ENCODE peak calls at places on chromosomes 1 and 21, in four cellular contexts. Y, L, N and B are unnamed samples.
A peak's percentile ranks its signal among the peaks of the same experiment; 100 is the strongest.

GRCh38 chr1:15150376-15150775 is 3.2 kb upstream of the TMEM51 start:
- DNase-seq in Y (no peak), L (no peak), N (no peak), B (no peak)

GRCh38 chr1:218642033-218642954 is 297.2 kb downstream of the TGFB2 start:
- DNase-seq in Y (no peak), L (no peak), N (peak; percentile 72), B (no peak)

GRCh38 chr1:35533596-35533995 is 23.6 kb downstream of the KIAA0319L start:
- DNase-seq in Y (no peak), L (no peak), N (no peak), B (no peak)

GRCh38 chr1:226882187-226882586 is 11.8 kb downstream of the PSEN2 start:
- DNase-seq in Y (no peak), L (no peak), N (peak; percentile 16), B (no peak)

GRCh38 chr21:17802568-17802967 is 16.6 kb downstream of the C21orf91 start:
- DNase-seq in Y (no peak), L (peak; percentile 34), N (peak; percentile 31), B (no peak)

GRCh38 chr1:26772687-26773086 is 15.1 kb upstream of the PIGV start:
- DNase-seq in Y (no peak), L (no peak), N (peak; percentile 91), B (peak; percentile 91)

GRCh38 chr1:247385283-247385682 is 30.7 kb upstream of the NLRP3 start:
- DNase-seq in Y (no peak), L (no peak), N (no peak), B (no peak)

GRCh38 chr1:69947837-69948236 is 257.5 kb downstream of the LRRC40 start:
- DNase-seq in Y (no peak), L (no peak), N (no peak), B (no peak)

GRCh38 chr1:1090424-1091343 is 16.6 kb upstream of the RNF223 start:
- DNase-seq in Y (no peak), L (no peak), N (no peak), B (no peak)

GRCh38 chr1:13478687-13479086 is 35.1 kb downstream of the LRRC38 start:
- DNase-seq in Y (no peak), L (no peak), N (no peak), B (no peak)

GRCh38 chr1:19640363-19641316 is 3.5 kb upstream of the NBL1 start:
- DNase-seq in Y (peak; percentile 88), L (peak; percentile 91), N (no peak), B (peak; percentile 66)

GRCh38 chr1:145706282-145706681 is 886 bp downstream of the PDZK1 start:
- DNase-seq in Y (no peak), L (no peak), N (no peak), B (no peak)

GRCh38 chr1:115332813-115333608 is 5.0 kb downstream of the NGF start:
- DNase-seq in Y (peak; percentile 38), L (no peak), N (peak; percentile 88), B (peak; percentile 50)

GRCh38 chr1:217660353-217661062 is 29.4 kb downstream of the SPATA17 start:
- DNase-seq in Y (peak; percentile 49), L (no peak), N (peak; percentile 92), B (peak; percentile 12)

GRCh38 chr1:10105484-10105883 is 72.7 kb downstream of the UBE4B start:
- DNase-seq in Y (no peak), L (no peak), N (no peak), B (no peak)

GRCh38 chr1:164561007-164561406 is 2.0 kb downstream of the PBX1 start:
- DNase-seq in Y (no peak), L (no peak), N (peak; percentile 23), B (no peak)

GRCh38 chr1:164563821-164564251 is 4.9 kb downstream of the PBX1 start:
- DNase-seq in Y (no peak), L (no peak), N (peak; percentile 52), B (no peak)

GRCh38 chr1:164562947-164563346 is 4.0 kb downstream of the PBX1 start:
- DNase-seq in Y (no peak), L (no peak), N (peak; percentile 20), B (no peak)

GRCh38 chr1:164561461-164561860 is 2.5 kb downstream of the PBX1 start:
- DNase-seq in Y (no peak), L (no peak), N (peak; percentile 51), B (no peak)

DNA sequence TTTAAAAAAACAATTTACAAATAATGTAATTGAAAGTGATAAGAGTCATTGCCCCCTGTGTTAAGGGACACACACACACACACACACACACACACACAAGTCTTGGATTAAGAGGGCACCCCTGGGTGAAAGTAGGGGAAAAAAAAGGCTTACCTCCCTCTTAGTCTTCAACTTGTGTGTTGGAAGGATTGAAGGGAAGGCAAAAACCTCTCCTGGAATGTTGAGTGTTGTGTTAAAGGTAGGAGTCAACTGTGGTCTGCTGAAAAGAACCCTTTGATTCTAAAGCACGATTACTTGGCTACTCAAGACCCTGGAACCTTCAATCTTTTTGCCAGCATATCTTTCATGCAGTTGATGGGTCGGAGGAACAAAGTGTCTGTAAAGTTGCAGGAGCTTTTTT is 6.4 kb downstream of the PBX1 start:
- DNase-seq in Y (peak; percentile 66), L (no peak), N (peak; percentile 40), B (no peak)
- H3K4me3 ChIP-seq in Y (peak overlapping the region; percentile 26), L (no peak overlapping the region), N (peak overlapping the region; percentile 30), B (peak overlapping the region; percentile 9)

DNA sequence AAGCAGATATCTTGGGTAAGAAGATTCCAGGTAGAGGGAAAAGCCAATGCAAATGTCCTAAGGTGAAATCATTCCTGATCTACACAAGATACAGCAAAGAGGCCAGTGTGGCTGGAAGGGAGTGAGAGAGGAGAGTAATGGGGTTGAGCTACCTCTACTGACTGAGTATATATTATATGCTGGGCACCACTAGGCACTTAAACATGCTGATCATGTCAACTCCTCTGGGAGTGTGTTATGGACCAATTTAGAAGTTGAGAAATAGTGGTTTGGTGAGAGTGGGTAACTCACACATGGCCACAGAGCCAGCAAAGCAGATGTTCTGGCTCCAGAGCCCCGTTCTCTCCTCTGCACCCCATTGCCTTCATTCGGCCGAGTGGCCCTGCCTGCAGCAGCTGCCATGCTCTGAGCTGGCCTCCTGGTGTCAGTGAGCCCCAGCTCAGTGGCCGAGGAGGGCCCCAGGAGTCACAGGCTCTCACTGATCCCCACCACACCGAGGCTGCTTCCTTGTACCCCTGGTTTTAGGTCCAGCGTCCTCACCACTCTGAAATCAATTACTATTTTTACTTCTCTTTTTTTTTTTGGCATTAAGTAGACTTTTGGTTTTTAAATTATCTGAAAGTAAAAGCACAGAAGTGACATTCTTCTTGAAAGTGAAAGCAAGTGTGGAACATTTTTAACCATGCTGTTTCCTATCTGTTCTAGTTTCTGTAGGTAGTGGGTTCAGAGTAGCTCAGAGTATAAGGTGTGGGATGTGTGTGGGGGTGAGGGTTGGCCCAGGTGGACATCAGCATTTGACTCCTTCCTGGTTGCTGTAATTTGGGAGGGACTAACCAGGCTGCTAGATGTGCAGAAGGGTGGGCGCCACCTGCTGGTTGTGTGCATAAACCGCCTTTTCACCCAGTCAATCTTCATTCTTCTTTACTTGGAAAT is 45.8 kb upstream of the CRNN start:
- DNase-seq in Y (peak; percentile 80), L (peak; percentile 46), N (peak; percentile 64), B (peak; percentile 18)
- H3K4me3 ChIP-seq in Y (no peak overlapping the region), L (no peak overlapping the region), N (no peak overlapping the region), B (no peak overlapping the region)

GRCh38 chr1:173418107-173418985 is 58.8 kb upstream of the PRDX6 start:
- DNase-seq in Y (no peak), L (no peak), N (peak; percentile 26), B (peak; percentile 29)
- H3K4me3 ChIP-seq in Y (no peak overlapping the region), L (no peak overlapping the region), N (no peak overlapping the region), B (no peak overlapping the region)

DNA sequence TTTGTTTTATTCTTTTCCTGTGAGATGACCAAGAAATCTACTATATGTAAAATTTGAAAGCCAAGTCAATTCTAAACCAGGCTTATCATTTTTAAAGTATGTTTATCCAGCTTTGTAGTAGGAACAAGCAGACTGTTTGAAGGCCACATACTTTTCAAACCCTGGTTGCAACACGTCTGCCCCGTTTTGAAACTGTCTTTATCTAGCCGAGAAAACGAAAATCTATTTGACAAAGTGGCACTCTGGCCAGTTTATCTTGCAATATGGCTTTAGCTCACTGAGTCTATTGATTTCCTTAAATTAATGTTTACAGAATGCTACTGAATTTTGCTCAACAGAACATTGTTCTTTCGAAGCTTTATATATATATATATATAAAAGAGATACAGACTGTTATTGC is 39.7 kb downstream of the PROX1 start:
- DNase-seq in Y (no peak), L (no peak), N (no peak), B (no peak)
- H3K4me3 ChIP-seq in Y (peak overlapping the region; percentile 15), L (no peak overlapping the region), N (no peak overlapping the region), B (no peak overlapping the region)

GRCh38 chr1:220255204-220255603 is 17.0 kb downstream of the RAB3GAP2 start:
- DNase-seq in Y (no peak), L (no peak), N (no peak), B (no peak)
- H3K4me3 ChIP-seq in Y (no peak overlapping the region), L (no peak overlapping the region), N (no peak overlapping the region), B (no peak overlapping the region)

DNA sequence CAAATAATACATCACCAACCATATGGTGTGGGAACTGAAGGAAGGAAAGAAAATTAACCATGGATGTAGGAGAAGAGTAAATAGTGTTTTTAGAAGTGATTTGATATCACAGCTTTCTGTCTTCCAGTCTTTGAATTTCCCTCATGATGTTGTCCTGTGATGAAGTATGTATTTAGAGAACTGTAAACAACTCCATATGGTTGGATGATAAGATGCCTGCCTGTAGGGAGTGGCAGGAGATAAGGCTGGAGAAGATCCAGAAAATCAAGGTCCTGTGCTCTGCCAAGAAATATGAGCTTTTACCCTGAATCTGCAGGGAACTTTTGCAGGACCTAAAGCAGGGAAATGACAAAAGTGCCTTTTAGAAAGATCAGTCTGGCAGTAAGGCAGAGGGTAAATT is 21.8 kb downstream of the CEPT1 start:
- DNase-seq in Y (no peak), L (no peak), N (peak; percentile 20), B (no peak)
- H3K4me3 ChIP-seq in Y (no peak overlapping the region), L (no peak overlapping the region), N (no peak overlapping the region), B (no peak overlapping the region)

GRCh38 chr1:116910379-116911165 is 856 bp downstream of the PTGFRN start:
- DNase-seq in Y (peak; percentile 79), L (peak; percentile 46), N (no peak), B (no peak)

GRCh38 chr1:116907351-116907750 is 2.4 kb upstream of the PTGFRN start:
- DNase-seq in Y (no peak), L (no peak), N (no peak), B (no peak)

GRCh38 chr1:116909511-116910378 is at the start of gene PTGFRN:
- DNase-seq in Y (peak; percentile 88), L (peak; percentile 80), N (peak; percentile 24), B (peak; percentile 31)

GRCh38 chr1:116908266-116908665 is 1.4 kb upstream of the PTGFRN start:
- DNase-seq in Y (no peak), L (no peak), N (no peak), B (no peak)

DNA sequence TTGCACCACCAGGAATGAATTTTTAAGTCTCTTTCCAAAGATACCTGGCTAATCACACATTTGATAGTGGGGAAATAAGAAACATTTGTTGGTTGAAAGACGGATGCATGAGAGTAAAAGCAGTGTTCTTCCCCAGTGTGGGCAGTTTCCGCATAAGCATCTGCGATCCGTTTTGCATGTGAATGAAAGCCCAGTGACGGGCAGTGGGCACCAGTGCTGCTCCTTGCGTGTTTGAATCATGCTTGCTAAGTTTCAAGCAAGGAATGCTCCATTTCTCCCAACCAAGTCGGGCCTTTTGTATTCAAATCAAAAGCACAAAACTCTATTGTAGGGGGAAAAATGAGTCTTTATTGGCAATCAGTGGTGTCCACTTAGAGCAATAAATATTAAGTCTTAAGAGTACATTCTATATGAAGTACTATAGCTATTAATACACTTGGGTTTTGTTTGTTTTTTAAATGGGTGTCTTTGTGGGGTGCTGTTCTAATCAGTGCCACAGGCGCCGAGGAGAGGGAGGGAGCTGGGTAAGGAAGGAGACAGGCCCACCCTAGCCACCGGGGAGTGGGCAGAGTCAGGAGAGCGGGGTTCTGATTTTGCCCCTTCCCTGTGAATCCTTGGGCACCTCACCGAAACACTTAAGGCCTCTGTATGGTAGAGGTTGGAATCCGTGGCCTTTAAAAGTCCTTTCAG is 750 bp upstream of the PTGFRN start:
- DNase-seq in Y (peak; percentile 70), L (no peak), N (no peak), B (no peak)
- H3K4me3 ChIP-seq in Y (peak overlapping the region; percentile 97), L (peak overlapping the region; percentile 88), N (no peak overlapping the region), B (peak overlapping the region; percentile 60)

GRCh38 chr1:63024132-63024531 is 240.2 kb downstream of the ATG4C start:
- DNase-seq in Y (no peak), L (no peak), N (no peak), B (no peak)
- H3K4me3 ChIP-seq in Y (no peak overlapping the region), L (no peak overlapping the region), N (no peak overlapping the region), B (no peak overlapping the region)